ENCODE peak calls at places on chromosomes 16 and 17, in nine cellular contexts. One of them, this sample, is unnamed.

GRCh38 chr17:82767041-82767754 is 15.3 kb downstream of the TBCD start:
- DNase-seq in AG09309: no peak
- DNase-seq in kidney epithelial cell: no peak
- DNase-seq in AG10803: peak
- DNase-seq in OCI-LY7: peak
- DNase-seq in fibroblast of mammary gland: peak
- DNase-seq in fibroblast of lung: peak
- DNase-seq in lung: peak
- DNase-seq in PC-9: peak
- DNase-seq in this sample: no peak

GRCh38 chr17:59859444-59860025 is 33.2 kb downstream of the TUBD1 start:
- DNase-seq in AG09309: peak
- DNase-seq in kidney epithelial cell: no peak
- DNase-seq in AG10803: peak
- DNase-seq in OCI-LY7: peak
- DNase-seq in fibroblast of mammary gland: peak
- DNase-seq in fibroblast of lung: peak
- DNase-seq in lung: no peak
- DNase-seq in PC-9: no peak
- DNase-seq in this sample: no peak

GRCh38 chr16:2767891-2768290 is 9.2 kb downstream of the ELOB start:
- DNase-seq in AG09309: no peak
- DNase-seq in kidney epithelial cell: no peak
- DNase-seq in AG10803: no peak
- DNase-seq in OCI-LY7: no peak
- DNase-seq in fibroblast of mammary gland: peak
- DNase-seq in fibroblast of lung: no peak
- DNase-seq in lung: no peak
- DNase-seq in PC-9: no peak
- DNase-seq in this sample: no peak

GRCh38 chr17:17681187-17681743 is at the start of gene RAI1:
- DNase-seq in AG09309: no peak
- DNase-seq in kidney epithelial cell: no peak
- DNase-seq in AG10803: peak
- DNase-seq in OCI-LY7: peak
- DNase-seq in fibroblast of mammary gland: peak
- DNase-seq in fibroblast of lung: peak
- DNase-seq in lung: peak
- DNase-seq in PC-9: peak
- DNase-seq in this sample: peak

GRCh38 chr17:46898860-46899259 is 24.1 kb upstream of the GOSR2 start:
- DNase-seq in AG09309: no peak
- DNase-seq in kidney epithelial cell: no peak
- DNase-seq in AG10803: no peak
- DNase-seq in OCI-LY7: no peak
- DNase-seq in fibroblast of mammary gland: no peak
- DNase-seq in fibroblast of lung: no peak
- DNase-seq in lung: no peak
- DNase-seq in PC-9: no peak
- DNase-seq in this sample: no peak

GRCh38 chr16:77289331-77289809 is 90.2 kb downstream of the SYCE1L start:
- DNase-seq in AG09309: peak
- DNase-seq in kidney epithelial cell: peak
- DNase-seq in AG10803: peak
- DNase-seq in OCI-LY7: no peak
- DNase-seq in fibroblast of mammary gland: peak
- DNase-seq in fibroblast of lung: peak
- DNase-seq in lung: no peak
- DNase-seq in PC-9: peak
- DNase-seq in this sample: no peak

GRCh38 chr17:64356304-64356686 is 34.4 kb downstream of the PECAM1 start:
- DNase-seq in AG09309: no peak
- DNase-seq in kidney epithelial cell: no peak
- DNase-seq in AG10803: no peak
- DNase-seq in OCI-LY7: no peak
- DNase-seq in fibroblast of mammary gland: no peak
- DNase-seq in fibroblast of lung: no peak
- DNase-seq in lung: no peak
- DNase-seq in PC-9: no peak
- DNase-seq in this sample: no peak

GRCh38 chr17:73760186-73760758 is 116.0 kb upstream of the SDK2 start:
- DNase-seq in AG09309: no peak
- DNase-seq in kidney epithelial cell: no peak
- DNase-seq in AG10803: no peak
- DNase-seq in OCI-LY7: peak
- DNase-seq in fibroblast of mammary gland: no peak
- DNase-seq in fibroblast of lung: no peak
- DNase-seq in lung: no peak
- DNase-seq in PC-9: no peak
- DNase-seq in this sample: no peak

GRCh38 chr16:3651461-3652372 is 2.8 kb upstream of the DNASE1 start:
- DNase-seq in AG09309: no peak
- DNase-seq in kidney epithelial cell: no peak
- DNase-seq in AG10803: no peak
- DNase-seq in OCI-LY7: no peak
- DNase-seq in fibroblast of mammary gland: no peak
- DNase-seq in fibroblast of lung: no peak
- DNase-seq in lung: no peak
- DNase-seq in PC-9: no peak
- DNase-seq in this sample: peak

GRCh38 chr16:30645727-30646126 is 5.0 kb upstream of the PRR14 start:
- DNase-seq in AG09309: no peak
- DNase-seq in kidney epithelial cell: no peak
- DNase-seq in AG10803: no peak
- DNase-seq in OCI-LY7: no peak
- DNase-seq in fibroblast of mammary gland: no peak
- DNase-seq in fibroblast of lung: no peak
- DNase-seq in lung: no peak
- DNase-seq in PC-9: no peak
- DNase-seq in this sample: no peak

GRCh38 chr17:51230306-51230705 is 29.5 kb downstream of the MBTD1 start:
- DNase-seq in AG09309: no peak
- DNase-seq in kidney epithelial cell: no peak
- DNase-seq in AG10803: peak
- DNase-seq in OCI-LY7: peak
- DNase-seq in fibroblast of mammary gland: peak
- DNase-seq in fibroblast of lung: peak
- DNase-seq in lung: no peak
- DNase-seq in PC-9: no peak
- DNase-seq in this sample: no peak

GRCh38 chr16:2473425-2473926 is 1.5 kb upstream of the TBC1D24 start:
- DNase-seq in AG09309: no peak
- DNase-seq in kidney epithelial cell: no peak
- DNase-seq in AG10803: no peak
- DNase-seq in OCI-LY7: peak
- DNase-seq in fibroblast of mammary gland: no peak
- DNase-seq in fibroblast of lung: no peak
- DNase-seq in lung: no peak
- DNase-seq in PC-9: peak
- DNase-seq in this sample: no peak

GRCh38 chr17:60464343-60464742 is 42.1 kb downstream of the CHCT1 start:
- DNase-seq in AG09309: no peak
- DNase-seq in kidney epithelial cell: no peak
- DNase-seq in AG10803: no peak
- DNase-seq in OCI-LY7: no peak
- DNase-seq in fibroblast of mammary gland: no peak
- DNase-seq in fibroblast of lung: no peak
- DNase-seq in lung: no peak
- DNase-seq in PC-9: no peak
- DNase-seq in this sample: no peak

GRCh38 chr16:83393196-83393981 is 414.4 kb upstream of the HSBP1 start:
- DNase-seq in AG09309: no peak
- DNase-seq in kidney epithelial cell: no peak
- DNase-seq in AG10803: peak
- DNase-seq in OCI-LY7: peak
- DNase-seq in fibroblast of mammary gland: peak
- DNase-seq in fibroblast of lung: peak
- DNase-seq in lung: no peak
- DNase-seq in PC-9: no peak
- DNase-seq in this sample: no peak

DNA sequence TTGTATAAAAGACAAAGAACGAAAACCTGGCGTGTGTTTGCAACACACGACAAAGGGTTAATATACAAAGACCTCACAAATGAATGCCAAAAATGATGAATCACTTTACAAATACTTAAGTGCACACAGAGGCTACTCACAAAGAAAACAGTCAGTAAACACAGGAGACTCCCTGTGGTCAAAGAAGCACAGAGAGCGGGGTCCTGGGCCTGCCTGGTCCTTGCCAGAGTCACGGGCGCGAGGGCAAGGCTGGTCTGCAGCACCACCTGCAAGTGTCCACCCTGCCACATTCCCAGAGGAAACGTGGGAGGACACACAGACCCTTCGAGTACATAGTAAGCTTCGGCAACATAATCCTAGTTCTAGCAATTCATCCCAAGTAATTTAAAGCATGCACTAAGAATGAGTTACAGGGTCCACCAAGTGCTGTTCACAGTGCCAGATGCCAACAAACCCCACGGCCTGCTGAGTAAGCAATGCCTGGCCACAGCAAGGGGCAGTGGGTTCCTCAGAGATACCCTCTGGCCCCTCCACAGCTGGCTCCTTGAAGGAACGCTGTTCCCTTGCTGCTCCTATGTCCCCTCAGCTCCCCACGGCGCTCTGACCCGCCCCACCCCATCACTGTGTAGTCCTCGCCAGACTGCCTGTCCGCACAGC is 24.6 kb upstream of the FAAP100 start:
- DNase-seq in AG09309: no peak
- DNase-seq in kidney epithelial cell: no peak
- DNase-seq in AG10803: peak
- DNase-seq in OCI-LY7: no peak
- DNase-seq in fibroblast of mammary gland: peak
- DNase-seq in fibroblast of lung: peak
- DNase-seq in lung: no peak
- DNase-seq in PC-9: peak
- DNase-seq in this sample: no peak
- TF ChIP-seq CTCF in AG09309: no peak
- TF ChIP-seq CTCF in kidney epithelial cell: peak
- TF ChIP-seq CTCF in AG10803: no peak
- TF ChIP-seq CTCF in OCI-LY7: no peak
- TF ChIP-seq CTCF in fibroblast of mammary gland: no peak
- TF ChIP-seq CTCF in fibroblast of lung: no peak
- TF ChIP-seq CTCF in lung: no peak
- TF ChIP-seq CTCF in PC-9: no peak
- TF ChIP-seq CTCF in this sample: no peak

DNA sequence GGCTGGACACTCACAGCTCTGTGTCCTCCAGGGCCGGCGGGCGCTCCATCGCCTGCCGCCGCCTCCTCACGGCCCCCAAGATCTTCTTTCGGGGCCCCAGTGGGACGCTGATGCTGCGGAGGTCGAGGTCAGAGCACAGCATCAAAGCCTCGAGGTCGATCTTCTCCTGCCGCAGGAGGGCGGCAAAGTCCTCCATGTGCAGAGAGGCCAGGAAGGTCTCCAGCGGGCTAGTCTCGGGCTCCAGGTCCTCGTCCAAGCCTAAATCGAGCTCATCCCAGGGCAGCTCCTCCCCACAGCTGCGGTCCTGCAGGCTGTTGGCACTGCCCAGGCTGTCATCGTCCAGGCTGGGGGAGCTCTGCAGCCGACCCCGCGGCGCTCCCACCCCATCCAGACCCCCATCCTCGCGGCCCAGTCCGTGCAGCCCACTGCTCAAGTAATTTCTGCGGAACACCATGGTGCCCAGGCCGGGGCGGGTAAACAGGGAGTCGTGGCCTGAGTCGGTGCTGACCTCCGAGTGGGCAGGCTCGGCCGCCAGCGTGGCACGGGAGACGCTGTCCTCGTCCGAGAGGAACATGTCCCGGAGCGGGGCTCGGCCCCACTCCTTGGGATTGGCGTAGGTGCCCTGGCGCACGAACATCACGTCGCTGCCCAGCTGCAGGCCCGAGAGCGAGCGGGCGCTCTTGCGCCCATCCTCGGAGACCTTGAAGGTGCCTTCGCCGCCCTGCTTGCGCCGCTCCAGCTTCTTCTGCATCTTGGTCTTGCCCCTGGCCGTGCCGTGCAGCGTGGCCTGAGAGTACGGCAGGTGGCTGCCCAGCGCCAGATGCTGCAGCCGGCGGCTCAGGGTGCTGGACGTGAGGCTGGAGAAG is 3.4 kb downstream of the USH1G start:
- DNase-seq in AG09309: no peak
- DNase-seq in kidney epithelial cell: no peak
- DNase-seq in AG10803: peak
- DNase-seq in OCI-LY7: no peak
- DNase-seq in fibroblast of mammary gland: peak
- DNase-seq in fibroblast of lung: no peak
- DNase-seq in lung: no peak
- DNase-seq in PC-9: no peak
- DNase-seq in this sample: no peak
- TF ChIP-seq CTCF in AG09309: no peak
- TF ChIP-seq CTCF in kidney epithelial cell: peak
- TF ChIP-seq CTCF in AG10803: peak
- TF ChIP-seq CTCF in OCI-LY7: peak
- TF ChIP-seq CTCF in fibroblast of mammary gland: no peak
- TF ChIP-seq CTCF in fibroblast of lung: no peak
- TF ChIP-seq CTCF in lung: no peak
- TF ChIP-seq CTCF in PC-9: peak
- TF ChIP-seq CTCF in this sample: no peak

DNA sequence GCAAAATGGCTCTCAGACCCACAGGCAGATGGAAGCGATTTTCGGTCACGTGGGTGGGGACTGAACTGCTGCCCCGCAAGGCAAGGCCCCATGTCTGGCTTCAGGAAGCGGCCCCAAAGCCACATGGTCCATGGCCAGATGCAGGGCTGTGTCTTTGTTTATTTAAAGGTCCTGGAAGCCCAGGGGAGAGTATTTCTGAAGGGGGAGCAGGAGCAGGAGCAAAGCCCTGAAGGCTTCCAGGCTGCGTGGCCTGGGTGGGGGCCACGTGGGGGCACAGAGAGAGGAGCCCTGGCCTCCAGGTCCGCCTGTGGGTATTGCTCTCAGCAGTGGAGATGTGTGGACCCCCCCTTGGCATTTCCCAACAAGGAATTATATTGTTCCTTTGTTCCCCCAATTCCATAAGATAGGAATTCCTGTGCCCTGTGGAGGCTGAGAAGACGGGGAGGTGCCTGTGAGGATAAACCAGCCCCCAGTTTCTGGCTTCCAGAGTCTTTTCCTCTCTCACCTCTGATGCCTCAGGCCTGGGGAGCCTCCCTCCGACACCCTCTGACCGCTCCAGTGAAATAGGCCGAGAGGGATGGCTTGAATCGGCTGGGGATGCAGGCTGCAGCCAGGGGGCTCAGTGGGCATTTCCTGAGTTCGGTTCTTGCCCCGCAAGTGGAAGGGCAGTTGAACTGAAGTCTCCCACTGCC is 339.2 kb downstream of the SEC14L1 start:
- DNase-seq in AG09309: no peak
- DNase-seq in kidney epithelial cell: no peak
- DNase-seq in AG10803: no peak
- DNase-seq in OCI-LY7: peak
- DNase-seq in fibroblast of mammary gland: no peak
- DNase-seq in fibroblast of lung: no peak
- DNase-seq in lung: no peak
- DNase-seq in PC-9: no peak
- DNase-seq in this sample: no peak
- TF ChIP-seq CTCF in AG09309: no peak
- TF ChIP-seq CTCF in kidney epithelial cell: no peak
- TF ChIP-seq CTCF in AG10803: no peak
- TF ChIP-seq CTCF in OCI-LY7: no peak
- TF ChIP-seq CTCF in fibroblast of mammary gland: peak
- TF ChIP-seq CTCF in fibroblast of lung: no peak
- TF ChIP-seq CTCF in lung: no peak
- TF ChIP-seq CTCF in PC-9: no peak
- TF ChIP-seq CTCF in this sample: peak

GRCh38 chr17:49843774-49844350 is 4.0 kb downstream of the TAC4 start:
- DNase-seq in AG09309: no peak
- DNase-seq in kidney epithelial cell: no peak
- DNase-seq in AG10803: no peak
- DNase-seq in OCI-LY7: peak
- DNase-seq in fibroblast of mammary gland: peak
- DNase-seq in fibroblast of lung: no peak
- DNase-seq in lung: no peak
- DNase-seq in PC-9: no peak
- DNase-seq in this sample: no peak
- TF ChIP-seq CTCF in AG09309: peak
- TF ChIP-seq CTCF in kidney epithelial cell: peak
- TF ChIP-seq CTCF in AG10803: peak
- TF ChIP-seq CTCF in OCI-LY7: peak
- TF ChIP-seq CTCF in fibroblast of mammary gland: peak
- TF ChIP-seq CTCF in fibroblast of lung: peak
- TF ChIP-seq CTCF in lung: no peak
- TF ChIP-seq CTCF in PC-9: peak
- TF ChIP-seq CTCF in this sample: peak